ENCODE peak calls at places on chromosomes 12 and 14, in seven cellular contexts. Q, X, H, L, I, M and R are unnamed samples.

GRCh38 chr14:95062946-95063345 is 94.4 kb downstream of the DICER1 start:
- DNase-seq in I (no peak), M (no peak), H (no peak), L (no peak), X (no peak), Q (no peak), R (no peak)

GRCh38 chr12:63991036-63991547 is 146.6 kb downstream of the SRGAP1 start:
- DNase-seq in M (no peak), Q (no peak), I (peak; percentile 48), L (no peak), X (no peak), H (no peak), R (no peak)

GRCh38 chr12:106953352-106954260 is 2.1 kb upstream of the TMEM263 start:
- DNase-seq in L (no peak), X (no peak), M (no peak), Q (no peak), H (no peak), I (peak; percentile 4), R (no peak)

GRCh38 chr14:105019861-105020814 is 745 bp downstream of the CDCA4 start:
- DNase-seq in H (peak; percentile 39), Q (peak; percentile 48), X (peak; percentile 53), M (peak; percentile 39), I (peak; percentile 49), L (no peak), R (peak; percentile 31)

GRCh38 chr12:6335451-6336078 is 6.3 kb downstream of the TNFRSF1A start:
- DNase-seq in M (peak; percentile 82), Q (peak; percentile 85), X (peak; percentile 88), L (no peak), H (peak; percentile 81), I (peak; percentile 88), R (peak; percentile 89)

GRCh38 chr12:47848853-47849252 is 29.1 kb upstream of the HDAC7 start:
- DNase-seq in Q (no peak), L (no peak), I (no peak), X (no peak), M (no peak), H (no peak), R (no peak)

GRCh38 chr14:94381149-94382030 is 7.0 kb downstream of the SERPINA1 start:
- DNase-seq in L (no peak), Q (peak; percentile 49), X (no peak), H (no peak), M (peak; percentile 7), I (no peak), R (no peak)

GRCh38 chr14:40122978-40123648 is 690.9 kb upstream of the FBXO33 start:
- DNase-seq in M (no peak), Q (no peak), I (no peak), L (peak; percentile 8), H (no peak), X (no peak), R (no peak)

GRCh38 chr14:68476212-68476964 is 316.5 kb downstream of the ZFP36L1 start:
- DNase-seq in I (peak; percentile 84), Q (peak; percentile 63), M (peak; percentile 61), X (peak; percentile 51), L (no peak), H (no peak), R (peak; percentile 78)

GRCh38 chr12:107513184-107513583 is 172.4 kb upstream of the PWP1 start:
- DNase-seq in X (no peak), I (no peak), H (no peak), L (no peak), Q (no peak), M (no peak), R (no peak)

GRCh38 chr14:104271394-104271793 is 133.0 kb downstream of the KIF26A start:
- DNase-seq in X (no peak), M (no peak), L (no peak), I (no peak), H (no peak), Q (no peak), R (no peak)

GRCh38 chr14:24840204-24840893 is 206.4 kb upstream of the GZMB start:
- DNase-seq in I (no peak), Q (no peak), H (no peak), X (no peak), L (no peak), M (no peak), R (no peak)

GRCh38 chr12:94091624-94092023 is 56.8 kb upstream of the PLXNC1 start:
- DNase-seq in I (no peak), H (no peak), M (no peak), Q (no peak), X (no peak), L (no peak), R (no peak)

GRCh38 chr14:102028733-102029132 is 58.1 kb downstream of the HSP90AA1 start:
- DNase-seq in H (no peak), M (no peak), I (peak; percentile 77), X (no peak), Q (no peak), L (no peak), R (no peak)

GRCh38 chr12:40684986-40685385 is 7.3 kb upstream of the CNTN1 start:
- DNase-seq in I (no peak), Q (no peak), X (no peak), L (no peak), M (no peak), H (no peak), R (no peak)

GRCh38 chr14:23436327-23437141 is 1.1 kb upstream of the MYH7 start:
- DNase-seq in X (no peak), M (no peak), L (no peak), I (no peak), Q (no peak), H (no peak), R (no peak)

GRCh38 chr14:40240456-40240855 is 808.2 kb upstream of the FBXO33 start:
- DNase-seq in M (no peak), L (no peak), I (no peak), H (no peak), X (no peak), Q (no peak), R (no peak)

GRCh38 chr14:103679351-103679750 is 35.9 kb downstream of the XRCC3 start:
- DNase-seq in I (no peak), M (no peak), X (peak; percentile 47), H (peak; percentile 40), Q (peak; percentile 56), L (peak; percentile 3), R (peak; percentile 53)

GRCh38 chr12:116924558-116925453 is 14.1 kb downstream of the FBXW8 start:
- DNase-seq in X (peak; percentile 24), H (no peak), I (peak; percentile 91), M (no peak), Q (no peak), L (peak; percentile 44), R (no peak)

GRCh38 chr14:101301011-101301410 is 260.3 kb upstream of the DIO3 start:
- DNase-seq in L (no peak), M (no peak), H (no peak), I (no peak), X (no peak), Q (no peak), R (no peak)

GRCh38 chr12:128971802-128972201 is 118.5 kb downstream of the GLT1D1 start:
- DNase-seq in M (no peak), L (no peak), Q (no peak), I (no peak), X (no peak), H (no peak), R (no peak)

DNA sequence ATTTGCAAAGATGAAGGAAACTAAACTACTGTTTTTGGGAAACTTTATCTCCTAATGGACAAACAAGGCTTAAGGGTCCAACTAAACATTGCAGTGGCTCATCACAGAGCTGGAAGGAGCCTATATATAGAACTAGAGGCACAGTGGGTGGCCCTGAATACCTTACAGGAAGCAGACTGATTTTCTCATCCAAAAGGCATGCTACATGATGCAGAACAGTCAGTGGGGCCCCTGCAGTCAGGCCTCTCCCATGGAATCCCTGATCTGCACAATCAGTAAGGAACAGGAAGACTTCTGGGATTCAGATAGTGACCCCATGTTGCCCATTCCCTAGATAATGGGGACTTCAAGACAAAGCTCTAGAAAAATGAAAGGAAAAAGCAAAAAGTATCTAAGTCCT is 1.9 kb upstream of the LLPH start:
- DNase-seq in X (peak; percentile 61), Q (no peak), H (no peak), L (peak; percentile 52), I (peak; percentile 94), M (no peak), R (no peak)
- H3K4me1 ChIP-seq in X (peaks cover 22% of the 10 kb centered on the region), Q (peaks cover 5% of the 10 kb centered on the region), H (peaks cover 28% of the 10 kb centered on the region), L (peaks cover 29% of the 10 kb centered on the region), I (peaks cover 5% of the 10 kb centered on the region), M (peaks cover 1% of the 10 kb centered on the region), R (peaks cover 19% of the 10 kb centered on the region)

GRCh38 chr12:14841761-14842160 is 1.6 kb downstream of the ART4 start:
- DNase-seq in Q (peak; percentile 62), H (no peak), M (peak; percentile 33), I (peak; percentile 54), X (peak; percentile 70), L (no peak), R (peak; percentile 83)
- TF ChIP-seq POLR2A in Q (peak; percentile 65), H (no peak), M (no peak), I (no peak), X (no peak), L (no peak), R (no peak)

GRCh38 chr12:120639771-120640721 is at the start of gene CABP1:
- DNase-seq in L (no peak), Q (peak; percentile 42), I (no peak), H (peak; percentile 58), M (no peak), X (no peak), R (peak; percentile 72)
- TF ChIP-seq CTCF in L (peak; percentile 62), Q (peak; percentile 31), I (no peak), H (peak; percentile 25), M (no peak), X (peak; percentile 53), R (peak; percentile 27)

GRCh38 chr12:109185441-109185840 is 69.1 kb downstream of the ACACB start:
- DNase-seq in Q (no peak), X (no peak), L (no peak), I (no peak), H (no peak), M (no peak), R (no peak)

GRCh38 chr12:109188108-109188712 is 71.8 kb downstream of the ACACB start:
- DNase-seq in Q (no peak), X (no peak), I (no peak), L (no peak), H (no peak), M (no peak), R (no peak)

GRCh38 chr12:109191621-109192250 is 75.3 kb downstream of the ACACB start:
- DNase-seq in Q (no peak), H (no peak), M (no peak), L (no peak), I (no peak), X (peak; percentile 73), R (no peak)

GRCh38 chr12:109189291-109189690 is 72.9 kb downstream of the ACACB start:
- DNase-seq in M (no peak), I (no peak), H (no peak), X (no peak), Q (no peak), L (no peak), R (no peak)

DNA sequence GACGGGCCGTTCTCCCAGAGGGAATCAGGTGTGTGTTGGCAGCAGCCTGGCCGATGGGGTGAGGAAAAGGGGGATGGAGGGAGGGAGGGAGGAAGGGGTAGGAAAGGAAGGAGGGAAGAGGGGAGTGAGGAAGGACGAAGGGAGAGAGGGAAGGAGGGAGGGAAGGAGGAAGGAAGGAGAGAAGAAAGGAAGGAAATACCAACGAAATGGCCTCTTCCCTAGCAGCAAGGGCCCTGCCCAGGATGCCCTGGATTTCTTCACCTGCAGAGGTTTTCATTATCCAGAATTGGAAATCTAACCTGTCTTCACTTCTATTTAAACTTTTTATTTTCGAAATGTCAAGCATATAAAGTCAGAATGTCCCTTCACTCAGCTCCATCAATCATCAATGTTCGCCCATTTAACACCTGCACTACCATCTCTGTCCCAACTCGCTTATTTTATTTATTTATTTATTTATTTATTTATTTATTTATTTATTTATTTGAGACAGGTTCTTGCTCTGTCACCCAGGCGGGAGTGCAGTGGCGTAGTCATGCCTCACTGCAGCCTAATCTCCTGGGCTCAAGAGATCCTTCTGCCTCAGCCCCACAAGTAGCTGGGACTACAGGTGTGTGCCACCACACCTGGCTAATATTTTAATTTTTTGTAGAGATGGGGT is 70.7 kb downstream of the ACACB start:
- DNase-seq in H (no peak), Q (no peak), M (no peak), X (no peak), L (no peak), I (no peak), R (no peak)
- H3K4me1 ChIP-seq in H (no peaks in the 10 kb centered on the region), Q (peaks cover 9% of the 10 kb centered on the region), M (no peaks in the 10 kb centered on the region), X (peaks cover 19% of the 10 kb centered on the region), L (peaks cover 3% of the 10 kb centered on the region), I (peaks cover under 1% of the 10 kb centered on the region), R (no peaks in the 10 kb centered on the region)